ENCODE peak calls at places on chromosomes 12 and 14, in eight cellular contexts. F is psoas muscle; U is HAP-1; H is effector memory CD4-positive, alpha-beta T cell; Y is heart right ventricle; W is PC-3; Z is Panc1; J is IMR-90. K is an unnamed sample. For H3K4me1 and H3K36me3, the result is how much of the 10 kb centered on the place peaks cover.

GRCh38 chr14:104146651-104147345 is 8.4 kb downstream of the KIF26A start:
- DNase-seq in Y (no peak), U (no peak), H (no peak), Z (no peak), F (peak), J (no peak), W (no peak), K (no peak)

GRCh38 chr14:37150414-37150813 is 22.0 kb downstream of the SLC25A21 start:
- DNase-seq in Z (no peak), J (peak), F (no peak), W (peak), Y (no peak), H (no peak), U (peak), K (peak)

GRCh38 chr14:69088523-69089445 is 64.1 kb downstream of the DCAF5 start:
- DNase-seq in Y (no peak), W (no peak), U (no peak), Z (no peak), J (peak), F (no peak), H (no peak), K (peak)

GRCh38 chr12:1122803-1123202 is 131.8 kb downstream of the ERC1 start:
- DNase-seq in F (no peak), J (no peak), Y (no peak), H (peak), U (no peak), Z (no peak), W (no peak), K (peak)

GRCh38 chr14:61662001-61662400 is 33.3 kb upstream of the HIF1A start:
- DNase-seq in Z (no peak), U (no peak), F (no peak), Y (no peak), W (peak), J (peak), H (no peak), K (peak)

GRCh38 chr12:18261906-18262305 is 588 bp downstream of the PIK3C2G start:
- DNase-seq in Y (no peak), H (no peak), J (no peak), F (no peak), Z (no peak), U (no peak), W (no peak), K (no peak)

GRCh38 chr14:95527392-95528002 is 7.4 kb upstream of the GLRX5 start:
- DNase-seq in U (peak), W (peak), Z (no peak), Y (peak), J (peak), F (no peak), H (peak), K (peak)

GRCh38 chr12:52175411-52176350 is 16.1 kb downstream of the KRT80 start:
- DNase-seq in U (peak), H (no peak), W (no peak), Y (no peak), F (no peak), Z (no peak), J (no peak), K (peak)

GRCh38 chr12:75548879-75549278 is 37.5 kb upstream of the KRR1 start:
- DNase-seq in J (no peak), Y (no peak), W (no peak), F (no peak), Z (no peak), H (no peak), U (no peak), K (no peak)

GRCh38 chr14:41087056-41087455 is 519.6 kb upstream of the LRFN5 start:
- DNase-seq in F (no peak), J (no peak), Z (no peak), W (no peak), U (no peak), Y (no peak), H (no peak), K (no peak)

GRCh38 chr12:34604631-34605509 is 582.6 kb downstream of the ALG10 start:
- DNase-seq in J (no peak), W (no peak), Z (no peak), F (no peak), Y (no peak), U (no peak), H (no peak), K (no peak)

GRCh38 chr12:68140576-68140975 is 19.0 kb downstream of the IFNG start:
- DNase-seq in F (no peak), U (no peak), H (no peak), Z (no peak), W (no peak), Y (no peak), J (no peak), K (no peak)

GRCh38 chr12:124727244-124727673 is 136.4 kb downstream of the SCARB1 start:
- DNase-seq in H (no peak), Z (no peak), U (no peak), W (peak), F (peak), Y (peak), J (no peak), K (no peak)

GRCh38 chr12:83140135-83140534 is 453.4 kb downstream of the TMTC2 start:
- DNase-seq in J (no peak), Y (no peak), Z (no peak), W (no peak), H (no peak), F (no peak), U (no peak), K (no peak)

GRCh38 chr14:30088620-30089019 is 161.0 kb upstream of the PRKD1 start:
- DNase-seq in F (no peak), H (no peak), Z (no peak), W (no peak), J (no peak), U (no peak), Y (no peak), K (no peak)

GRCh38 chr12:109387425-109388166 is 39.9 kb downstream of the MYO1H start:
- DNase-seq in F (no peak), U (peak), Y (no peak), H (no peak), W (peak), J (peak), Z (no peak), K (peak)

GRCh38 chr12:118781692-118782091 is 199.6 kb upstream of the SRRM4 start:
- DNase-seq in F (no peak), W (no peak), H (no peak), Y (no peak), J (no peak), U (no peak), Z (no peak), K (no peak)

GRCh38 chr12:104668274-104668718 is 211.5 kb downstream of the CHST11 start:
- DNase-seq in Z (no peak), Y (peak), J (peak), U (no peak), F (no peak), W (no peak), H (no peak), K (peak)

GRCh38 chr12:80412343-80412953 is 31.6 kb upstream of the PTPRQ start:
- DNase-seq in U (peak), Y (peak), J (peak), Z (peak), W (peak), F (no peak), H (no peak), K (peak)

GRCh38 chr12:25648460-25648859 is 95.4 kb upstream of the LMNTD1 start:
- DNase-seq in F (no peak), U (no peak), W (peak), H (no peak), Z (no peak), Y (peak), J (peak), K (peak)

GRCh38 chr12:5232291-5232690 is 188.6 kb downstream of the KCNA5 start:
- DNase-seq in F (no peak), Y (no peak), H (no peak), J (peak), Z (no peak), W (no peak), U (no peak), K (no peak)

GRCh38 chr12:91774471-91774921 is 371.1 kb downstream of the BTG1 start:
- DNase-seq in F (no peak), Y (no peak), Z (no peak), U (no peak), J (peak), W (peak), H (no peak), K (no peak)

GRCh38 chr12:90301734-90302133 is 593.1 kb upstream of the ATP2B1 start:
- DNase-seq in Z (no peak), Y (no peak), W (no peak), H (no peak), F (no peak), J (no peak), U (no peak), K (no peak)

GRCh38 chr12:124562018-124562795 is 5.2 kb downstream of the NCOR2 start:
- DNase-seq in J (no peak), U (no peak), W (no peak), H (no peak), Z (no peak), Y (no peak), F (no peak), K (peak)

GRCh38 chr12:38956337-38956736 is 50.9 kb upstream of the CPNE8 start:
- DNase-seq in Y (no peak), U (no peak), F (no peak), Z (no peak), W (peak), H (no peak), J (no peak), K (peak)

GRCh38 chr14:72677664-72678063 is 216.2 kb downstream of the DPF3 start:
- DNase-seq in U (no peak), W (peak), Z (no peak), H (no peak), Y (no peak), J (peak), F (no peak), K (no peak)

GRCh38 chr12:95548056-95548538 is 3.2 kb downstream of the USP44 start:
- DNase-seq in J (no peak), U (no peak), F (no peak), W (no peak), Y (no peak), Z (no peak), H (no peak), K (peak)

GRCh38 chr14:51394804-51395203 is 154.8 kb downstream of the TMX1 start:
- DNase-seq in Z (no peak), W (peak), J (no peak), Y (no peak), U (no peak), F (no peak), H (no peak), K (no peak)

GRCh38 chr12:102478416-102479098 is 1.8 kb downstream of the IGF1 start:
- DNase-seq in U (no peak), F (no peak), Y (no peak), J (no peak), Z (no peak), H (no peak), W (no peak), K (no peak)

GRCh38 chr14:71855399-71856036 is 76.7 kb upstream of the RGS6 start:
- DNase-seq in W (peak), U (peak), F (peak), Y (peak), H (peak), J (peak), Z (peak), K (peak)

GRCh38 chr12:131808744-131809371 is 19.3 kb upstream of the MMP17 start:
- DNase-seq in J (no peak), U (no peak), Z (no peak), F (peak), Y (no peak), H (no peak), W (no peak), K (peak)

GRCh38 chr12:11920231-11920630 is 150.5 kb upstream of the BCL2L14 start:
- DNase-seq in Y (no peak), F (no peak), Z (no peak), J (peak), W (no peak), H (no peak), U (no peak), K (no peak)

GRCh38 chr14:58920230-58920629 is 268.2 kb upstream of the DAAM1 start:
- DNase-seq in F (no peak), H (no peak), W (no peak), Y (no peak), Z (no peak), U (no peak), J (no peak), K (no peak)

GRCh38 chr14:89255012-89255411 is 162.0 kb downstream of the FOXN3 start:
- DNase-seq in Z (no peak), H (no peak), Y (no peak), F (no peak), U (no peak), J (no peak), W (no peak), K (no peak)

GRCh38 chr14:89254201-89254919 is 162.7 kb downstream of the FOXN3 start:
- DNase-seq in Z (no peak), U (no peak), H (no peak), W (no peak), Y (no peak), F (no peak), J (no peak), K (no peak)

GRCh38 chr14:89251066-89251465 is 166.0 kb downstream of the FOXN3 start:
- DNase-seq in J (peak), W (no peak), H (no peak), U (no peak), F (no peak), Z (no peak), Y (no peak), K (no peak)

GRCh38 chr14:89255852-89256251 is 161.2 kb downstream of the FOXN3 start:
- DNase-seq in H (no peak), Z (no peak), U (no peak), Y (no peak), F (peak), J (no peak), W (no peak), K (no peak)

GRCh38 chr14:89252887-89253532 is 164.0 kb downstream of the FOXN3 start:
- DNase-seq in J (peak), W (no peak), F (peak), Z (no peak), Y (no peak), H (no peak), U (no peak), K (peak)
- H3K4me3 ChIP-seq in J (no peak), W (no peak), F (no peak), Z (no peak), Y (no peak), H (no peak), U (no peak), K (no peak)

GRCh38 chr12:6961278-6961694 is 9.2 kb downstream of the PHB2 start:
- DNase-seq in Y (peak), U (no peak), H (peak), W (no peak), J (no peak), F (peak), Z (no peak), K (no peak)
- H3K4me1 ChIP-seq in Y (under half), U (under half), H (half or more), W (under half), J (under half), F (under half), Z (under half), K (under half)

GRCh38 chr12:57234233-57234570 is 4.7 kb downstream of the SHMT2 start:
- DNase-seq in W (no peak), Z (no peak), Y (no peak), F (no peak), H (no peak), J (no peak), U (no peak), K (no peak)

GRCh38 chr12:57235012-57235727 is 5.7 kb downstream of the SHMT2 start:
- DNase-seq in J (peak), F (peak), Z (no peak), Y (peak), W (no peak), H (no peak), U (no peak), K (peak)

GRCh38 chr12:57232156-57232756 is 2.7 kb downstream of the SHMT2 start:
- DNase-seq in J (no peak), Y (no peak), H (no peak), W (no peak), Z (no peak), F (peak), U (no peak), K (no peak)

GRCh38 chr12:57234571-57235011 is 5.1 kb downstream of the SHMT2 start:
- DNase-seq in F (no peak), J (no peak), Y (no peak), W (no peak), H (no peak), Z (no peak), U (no peak), K (no peak)

GRCh38 chr12:57233357-57234232 is 4.1 kb downstream of the SHMT2 start:
- DNase-seq in Y (no peak), H (no peak), Z (no peak), U (no peak), W (no peak), J (peak), F (peak), K (no peak)
- H3K36me3 ChIP-seq in Y (under half), H (under half), Z (under half), U (half or more), W (under half), J (under half), F (under half), K (under half)

GRCh38 chr14:100080206-100080605 is 15.0 kb downstream of the EVL start:
- DNase-seq in W (no peak), Y (no peak), H (no peak), F (no peak), Z (no peak), U (no peak), J (no peak), K (no peak)

GRCh38 chr14:100077441-100077840 is 12.2 kb downstream of the EVL start:
- DNase-seq in F (no peak), J (no peak), H (no peak), Z (no peak), W (no peak), U (no peak), Y (no peak), K (no peak)

GRCh38 chr14:100078997-100079561 is 13.9 kb downstream of the EVL start:
- DNase-seq in H (peak), Y (no peak), F (no peak), U (no peak), Z (no peak), J (peak), W (peak), K (no peak)

GRCh38 chr14:100078216-100078780 is 13.1 kb downstream of the EVL start:
- DNase-seq in W (no peak), H (no peak), Y (no peak), F (no peak), U (no peak), Z (no peak), J (no peak), K (no peak)

GRCh38 chr14:100079606-100080005 is 14.4 kb downstream of the EVL start:
- DNase-seq in U (no peak), J (no peak), F (no peak), W (no peak), Z (no peak), H (no peak), Y (no peak), K (no peak)
- H3K4me3 ChIP-seq in U (no peak), J (no peak), F (no peak), W (no peak), Z (no peak), H (peak), Y (no peak), K (no peak)

DNA sequence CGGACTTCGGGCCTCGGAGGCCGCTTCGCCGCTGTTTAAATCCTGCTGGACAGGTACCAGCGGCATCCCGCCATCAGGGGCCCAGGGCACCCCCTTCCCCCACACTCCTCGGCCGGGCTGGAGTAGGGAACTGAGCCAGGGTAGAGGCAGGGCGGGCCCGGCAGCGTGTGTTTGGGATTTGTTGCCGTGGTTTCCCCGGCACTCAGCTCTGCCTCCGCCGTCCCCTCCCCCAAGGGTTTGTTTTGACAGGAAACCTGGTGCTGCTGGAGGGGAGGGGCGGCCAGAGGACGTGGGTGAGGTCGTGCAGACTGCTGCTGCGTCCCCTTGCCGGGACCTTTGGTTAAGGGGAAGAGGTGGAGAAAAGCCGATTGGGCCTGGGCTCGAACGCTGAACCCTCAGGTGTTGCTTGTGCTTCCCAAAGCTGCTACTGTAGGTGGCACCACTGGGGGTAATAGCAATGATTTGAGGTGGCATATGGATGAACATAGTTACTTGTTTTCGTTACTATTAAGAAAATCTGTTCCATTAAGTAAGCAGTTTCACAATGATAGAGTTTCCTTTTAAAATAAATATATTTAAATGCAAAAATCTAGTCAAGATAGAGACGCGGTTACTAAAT is 778 bp downstream of the TCP11L2 start:
- DNase-seq in Z (no peak), U (peak), J (peak), W (peak), H (peak), F (peak), Y (peak), K (peak)
- H3K4me1 ChIP-seq in Z (under half), U (under half), J (under half), W (under half), H (under half), F (half or more), Y (under half), K (under half)

DNA sequence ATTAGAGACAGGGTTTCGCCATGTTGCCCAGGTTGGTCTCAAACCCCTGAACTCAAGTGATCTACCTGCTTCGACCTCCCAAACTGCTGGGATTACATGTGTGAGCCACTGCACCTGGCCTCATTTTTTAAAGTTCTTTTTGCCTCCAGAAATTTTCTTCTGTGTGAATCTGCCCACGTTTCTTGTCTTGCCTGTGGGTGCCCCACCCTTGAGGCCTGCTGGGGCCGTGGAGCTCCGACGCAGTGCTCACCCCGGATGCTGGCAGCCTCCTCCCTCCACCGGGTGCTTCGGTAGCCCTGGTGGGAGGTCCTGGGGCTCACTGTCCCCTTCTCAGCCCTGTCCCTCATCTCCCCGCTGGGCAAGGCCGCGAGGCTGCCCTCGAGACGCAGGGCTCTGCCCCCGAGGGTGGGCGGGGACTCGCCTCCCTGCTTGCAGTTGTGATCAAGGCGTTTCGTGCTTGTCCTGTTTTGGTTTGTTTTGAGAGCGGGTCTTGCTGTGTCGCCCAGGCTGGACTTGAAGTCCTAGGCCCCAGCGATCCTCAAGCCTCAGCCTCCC is 19.5 kb upstream of the CRIP2 start:
- DNase-seq in J (no peak), F (no peak), W (no peak), Y (no peak), U (no peak), H (no peak), Z (no peak), K (no peak)
- H3K36me3 ChIP-seq in J (half or more), F (half or more), W (under half), Y (half or more), U (half or more), H (under half), Z (under half), K (under half)

GRCh38 chr12:27014859-27015729 is 910 bp upstream of the TM7SF3 start:
- DNase-seq in Y (no peak), W (no peak), Z (no peak), U (no peak), H (no peak), J (no peak), F (no peak), K (no peak)
- H3K4me3 ChIP-seq in Y (peak), W (peak), Z (peak), U (peak), H (peak), J (peak), F (peak), K (no peak)

K was measured in cardiac muscle cell.